ENCODE peak calls at places on chromosome 6, in nine cellular contexts. C is HFF-Myc; Y is left colon; A is stimulated activated CD8-positive, alpha-beta memory T cell treated with anti-CD3 and anti-CD28 coated beads, Interleukin-2, amount 100 ng/mL, for 48 hours; D is mesenteric fat pad; G is activated naive CD4-positive, alpha-beta T cell treated with anti-CD3 and anti-CD28 coated beads, Interleukin-2, amount 50 U/mL, for 72 hours; M is right cardiac atrium; B is NCI-H1930; R is psoas muscle. S is an unnamed sample.

GRCh38 chr6:111601875-111602274 is 3.8 kb downstream of the TRAF3IP2 start:
- DNase-seq in C (no peak), Y (no peak), A (no peak), D (no peak), G (no peak), M (peak), B (no peak), R (no peak), S (peak)

GRCh38 chr6:82909551-82909950 is 156.1 kb downstream of the UBE3D start:
- DNase-seq in C (peak), Y (no peak), A (no peak), D (no peak), G (no peak), M (no peak), B (no peak), R (no peak), S (peak)

GRCh38 chr6:145733207-145733606 is 2.1 kb downstream of the EPM2A start:
- DNase-seq in C (no peak), Y (no peak), A (no peak), D (no peak), G (no peak), M (no peak), B (no peak), R (no peak), S (no peak)

GRCh38 chr6:117169060-117169635 is 96.2 kb upstream of the VGLL2 start:
- DNase-seq in C (no peak), Y (no peak), A (no peak), D (no peak), G (no peak), M (no peak), B (no peak), R (no peak), S (no peak)

GRCh38 chr6:170080169-170080827 is 210.6 kb downstream of the DLL1 start:
- DNase-seq in C (no peak), Y (no peak), A (no peak), D (peak), G (no peak), M (no peak), B (no peak), R (peak), S (no peak)

GRCh38 chr6:144330588-144330987 is 45.5 kb downstream of the UTRN start:
- DNase-seq in C (no peak), Y (peak), A (no peak), D (no peak), G (no peak), M (no peak), B (no peak), R (no peak), S (no peak)

GRCh38 chr6:37314803-37315515 is 38.8 kb upstream of the RNF8 start:
- DNase-seq in C (no peak), Y (peak), A (peak), D (no peak), G (peak), M (peak), B (no peak), R (no peak), S (no peak)

GRCh38 chr6:146339716-146340115 is 203.9 kb upstream of the RAB32 start:
- DNase-seq in C (peak), Y (no peak), A (no peak), D (no peak), G (no peak), M (no peak), B (no peak), R (no peak), S (no peak)

GRCh38 chr6:81682238-81682795 is 70.2 kb downstream of the TENT5A start:
- DNase-seq in C (no peak), Y (no peak), A (no peak), D (no peak), G (no peak), M (no peak), B (no peak), R (no peak), S (no peak)

GRCh38 chr6:51932956-51933355 is 154.5 kb downstream of the PKHD1 start:
- DNase-seq in C (no peak), Y (no peak), A (no peak), D (no peak), G (no peak), M (no peak), B (no peak), R (no peak), S (no peak)

GRCh38 chr6:111113731-111114438 is 26.6 kb downstream of the SLC16A10 start:
- DNase-seq in C (no peak), Y (no peak), A (no peak), D (no peak), G (peak), M (peak), B (no peak), R (peak), S (peak)

GRCh38 chr6:110738899-110739365 is 76.3 kb downstream of the CDK19 start:
- DNase-seq in C (no peak), Y (peak), A (no peak), D (no peak), G (no peak), M (peak), B (no peak), R (no peak), S (no peak)

GRCh38 chr6:142784344-142784743 is 160.6 kb downstream of the HIVEP2 start:
- DNase-seq in C (no peak), Y (no peak), A (no peak), D (no peak), G (no peak), M (no peak), B (no peak), R (no peak), S (no peak)

GRCh38 chr6:1315560-1316386 is 3.9 kb downstream of the FOXQ1 start:
- DNase-seq in C (no peak), Y (no peak), A (no peak), D (no peak), G (no peak), M (no peak), B (no peak), R (no peak), S (no peak)

GRCh38 chr6:122803056-122803695 is 14.1 kb downstream of the SMPDL3A start:
- DNase-seq in C (no peak), Y (no peak), A (no peak), D (no peak), G (no peak), M (no peak), B (no peak), R (no peak), S (no peak)

GRCh38 chr6:24856954-24857670 is 58.4 kb upstream of the ARMH2 start:
- DNase-seq in C (no peak), Y (no peak), A (no peak), D (no peak), G (no peak), M (no peak), B (no peak), R (no peak), S (no peak)

GRCh38 chr6:46794068-46794467 is 879 bp downstream of the MEP1A start:
- DNase-seq in C (no peak), Y (no peak), A (no peak), D (no peak), G (no peak), M (no peak), B (no peak), R (no peak), S (no peak)

GRCh38 chr6:74931567-74931966 is 274.3 kb downstream of the COL12A1 start:
- DNase-seq in C (peak), Y (no peak), A (no peak), D (no peak), G (no peak), M (no peak), B (no peak), R (no peak), S (peak)

GRCh38 chr6:83707829-83708545 is 914 bp downstream of the SNAP91 start:
- DNase-seq in C (no peak), Y (no peak), A (no peak), D (no peak), G (no peak), M (no peak), B (peak), R (no peak), S (no peak)

GRCh38 chr6:138673317-138674014 is 100.1 kb upstream of the CCDC28A start:
- DNase-seq in C (no peak), Y (no peak), A (no peak), D (no peak), G (no peak), M (no peak), B (no peak), R (no peak), S (no peak)

GRCh38 chr6:138086573-138087196 is 20.5 kb downstream of the PERP start:
- DNase-seq in C (no peak), Y (no peak), A (no peak), D (no peak), G (no peak), M (no peak), B (peak), R (no peak), S (no peak)